ENCODE peak calls at places on chromosomes 1 and 21, in four cellular contexts. N is GM12878, R is SK-N-SH, C is H1. Y is an unnamed sample.

GRCh38 chr1:161718559-161719324 is 2.6 kb upstream of the FCRLB start:
- DNase-seq in N (no peak), R (no peak), C (no peak), Y (no peak)

GRCh38 chr1:180920193-180920592 is 7.5 kb downstream of the KIAA1614 start:
- DNase-seq in R (no peak), C (no peak), N (no peak), Y (no peak)

GRCh38 chr1:223201967-223202366 is 58.9 kb upstream of the TLR5 start:
- DNase-seq in N (no peak), C (no peak), R (no peak), Y (no peak)

GRCh38 chr1:188062456-188062855 is 1233.7 kb downstream of the PLA2G4A start:
- DNase-seq in R (no peak), N (no peak), C (no peak), Y (no peak)

GRCh38 chr1:239418241-239418640 is 31.9 kb downstream of the CHRM3 start:
- DNase-seq in R (no peak), C (no peak), N (no peak), Y (no peak)

GRCh38 chr21:44489962-44490361 is 34.7 kb downstream of the LRRC3 start:
- DNase-seq in N (no peak), R (no peak), C (no peak), Y (no peak)

GRCh38 chr1:112878321-112878720 is 77.7 kb downstream of the SLC16A1 start:
- DNase-seq in R (no peak), N (no peak), C (no peak), Y (no peak)

GRCh38 chr1:228100822-228101613 is 2.1 kb downstream of the C1orf35 start:
- DNase-seq in N (no peak), C (no peak), R (peak; percentile 11), Y (no peak)

GRCh38 chr1:200006711-200007110 is 20.8 kb upstream of the NR5A2 start:
- DNase-seq in N (no peak), R (no peak), C (no peak), Y (no peak)

GRCh38 chr21:33539612-33540011 is 2.3 kb downstream of the GART start:
- DNase-seq in C (no peak), R (no peak), N (no peak), Y (no peak)

GRCh38 chr1:172002725-172003345 is 161.5 kb downstream of the DNM3 start:
- DNase-seq in C (no peak), N (peak; percentile 28), R (peak; percentile 20), Y (peak; percentile 37)

GRCh38 chr1:15820478-15820877 is 13.0 kb upstream of the UQCRHL start:
- DNase-seq in N (no peak), C (no peak), R (no peak), Y (no peak)

GRCh38 chr1:183992424-183992823 is 45.1 kb downstream of the COLGALT2 start:
- DNase-seq in R (no peak), C (no peak), N (no peak), Y (no peak)

GRCh38 chr1:7521803-7522202 is 249.3 kb upstream of the VAMP3 start:
- DNase-seq in C (no peak), N (no peak), R (no peak), Y (no peak)

GRCh38 chr21:44757731-44758130 is 43.9 kb downstream of the UBE2G2 start:
- DNase-seq in R (no peak), C (no peak), N (no peak), Y (no peak)

GRCh38 chr1:229756666-229757065 is 130.6 kb downstream of the URB2 start:
- DNase-seq in N (no peak), R (no peak), C (no peak), Y (no peak)

GRCh38 chr1:184152502-184152901 is 101.0 kb downstream of the TSEN15 start:
- DNase-seq in R (no peak), N (no peak), C (no peak), Y (no peak)

GRCh38 chr1:35708179-35708891 is 10.3 kb downstream of the C1orf216 start:
- DNase-seq in C (no peak), N (no peak), R (peak; percentile 83), Y (no peak)

GRCh38 chr1:209884665-209885117 is 53.3 kb upstream of the SYT14 start:
- DNase-seq in C (no peak), N (peak; percentile 11), R (no peak), Y (peak; percentile 16)

GRCh38 chr1:231844986-231845502 is 218.5 kb downstream of the DISC1 start:
- DNase-seq in C (no peak), R (no peak), N (no peak), Y (no peak)

GRCh38 chr1:185526318-185527307 is 207.6 kb upstream of the HMCN1 start:
- DNase-seq in R (no peak), N (peak; percentile 27), C (no peak), Y (no peak)

GRCh38 chr21:25639922-25640670 is 1.0 kb downstream of the JAM2 start:
- DNase-seq in R (peak; percentile 73), C (no peak), N (no peak), Y (no peak)

GRCh38 chr1:222546548-222547259 is 1.2 kb downstream of the HHIPL2 start:
- DNase-seq in R (peak; percentile 66), C (no peak), N (no peak), Y (peak; percentile 29)

GRCh38 chr1:51304360-51304759 is 26.0 kb downstream of the TTC39A start:
- DNase-seq in R (no peak), C (no peak), N (no peak), Y (no peak)

GRCh38 chr1:93722081-93723031 is 40.7 kb upstream of the BCAR3 start:
- DNase-seq in C (no peak), N (no peak), R (peak; percentile 50), Y (no peak)

GRCh38 chr1:22376546-22376945 is 75.1 kb upstream of the ZBTB40 start:
- DNase-seq in R (no peak), C (no peak), N (no peak), Y (no peak)

GRCh38 chr1:22376976-22377375 is 74.7 kb upstream of the ZBTB40 start:
- DNase-seq in C (no peak), N (no peak), R (no peak), Y (no peak)

GRCh38 chr1:22383526-22384291 is 67.9 kb upstream of the ZBTB40 start:
- DNase-seq in C (no peak), N (no peak), R (no peak), Y (no peak)

GRCh38 chr1:22379566-22379965 is 72.1 kb upstream of the ZBTB40 start:
- DNase-seq in N (no peak), C (no peak), R (peak; percentile 69), Y (no peak)

GRCh38 chr1:22380024-22380785 is 71.4 kb upstream of the ZBTB40 start:
- DNase-seq in C (peak; percentile 15), N (no peak), R (no peak), Y (no peak)
- TF ChIP-seq TCF12 in C (no peak), N (no peak), R (no peak), Y (no peak)

GRCh38 chr1:177568702-177569101 is 397.9 kb downstream of the BRINP2 start:
- DNase-seq in R (no peak), C (no peak), N (no peak), Y (no peak)

GRCh38 chr1:177571076-177571475 is 398.8 kb downstream of the SEC16B start:
- DNase-seq in C (no peak), R (no peak), N (no peak), Y (no peak)

GRCh38 chr1:177567393-177567792 is 396.6 kb downstream of the BRINP2 start:
- DNase-seq in N (no peak), C (no peak), R (no peak), Y (peak; percentile 2)

GRCh38 chr1:177571485-177572076 is 398.3 kb downstream of the SEC16B start:
- DNase-seq in C (no peak), R (no peak), N (no peak), Y (peak; percentile 85)

DNA sequence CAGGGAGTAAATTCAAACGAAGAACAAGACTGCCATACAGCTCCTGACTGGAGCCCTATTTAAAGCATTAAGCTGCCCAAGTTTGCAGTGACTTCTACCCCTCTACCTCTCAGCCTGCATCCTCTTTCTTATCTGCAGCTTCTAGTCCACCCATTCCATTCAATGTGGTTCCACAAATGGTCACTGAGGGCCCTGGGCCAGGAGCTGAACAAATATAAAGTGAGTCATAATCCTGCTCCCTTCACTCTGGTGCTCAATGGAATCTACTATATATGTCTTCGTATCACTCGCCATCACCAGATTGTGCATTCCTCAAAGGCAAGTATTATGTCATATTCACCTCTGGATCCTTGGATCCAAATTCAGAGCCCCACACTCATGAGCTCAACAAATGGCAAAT is 398.7 kb downstream of the BRINP2 start:
- DNase-seq in R (no peak), N (no peak), C (no peak), Y (no peak)
- TF ChIP-seq TCF12 in R (no peak), N (no peak), C (no peak), Y (no peak)

DNA sequence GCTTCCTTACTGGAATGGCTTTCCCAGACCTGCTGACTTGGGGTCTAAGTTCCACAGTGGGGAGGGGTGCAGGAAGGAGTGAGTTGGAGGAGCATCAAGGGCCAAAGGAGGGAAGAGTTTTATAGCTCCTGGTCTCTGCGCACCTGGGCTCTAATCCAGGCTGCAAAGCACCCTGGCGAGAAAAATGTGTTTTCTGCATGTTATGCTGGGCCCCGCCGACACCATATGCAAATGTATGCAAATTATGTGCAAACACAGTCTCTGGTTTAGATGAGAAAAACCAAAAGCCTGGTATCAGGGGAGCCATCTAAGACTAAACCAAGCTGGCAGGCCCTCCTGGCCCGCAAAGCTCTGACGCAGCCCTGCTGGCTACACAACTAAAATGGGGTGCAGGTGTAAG is 95.0 kb downstream of the VWA5B1 start:
- DNase-seq in N (no peak), R (no peak), C (no peak), Y (no peak)
- TF ChIP-seq TCF12 in N (no peak), R (no peak), C (no peak), Y (no peak)

GRCh38 chr1:24540906-24541710 is 14.8 kb upstream of the NCMAP start:
- DNase-seq in N (no peak), R (no peak), C (no peak), Y (peak; percentile 91)

GRCh38 chr1:24540051-24540905 is 15.6 kb upstream of the NCMAP start:
- DNase-seq in C (no peak), N (no peak), R (no peak), Y (no peak)

GRCh38 chr1:24535778-24536177 is 20.1 kb upstream of the NCMAP start:
- DNase-seq in N (no peak), C (no peak), R (no peak), Y (no peak)

GRCh38 chr1:24535021-24535424 is 20.9 kb upstream of the NCMAP start:
- DNase-seq in N (no peak), C (no peak), R (no peak), Y (no peak)

DNA sequence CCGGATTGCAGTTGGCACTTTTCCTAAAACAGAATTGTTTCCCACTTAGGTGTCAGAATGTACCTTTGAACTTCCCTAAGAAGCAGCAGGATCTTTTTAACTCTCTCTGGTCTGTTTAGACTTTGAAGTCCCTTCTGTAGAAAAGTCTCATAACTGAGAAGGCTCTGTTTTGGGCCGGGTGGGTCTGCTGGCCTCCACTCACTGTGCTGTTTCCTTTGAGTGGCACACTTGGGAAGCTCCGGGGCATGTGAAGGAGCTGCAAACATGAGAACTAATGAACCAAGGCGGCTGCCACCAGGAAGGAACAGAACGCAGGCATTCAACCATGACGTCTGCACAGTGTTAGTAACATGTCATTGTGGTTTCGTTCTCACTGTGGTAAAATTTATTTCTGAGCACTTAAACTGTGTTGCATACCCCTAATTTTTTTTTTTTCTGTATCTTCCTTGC is 19.5 kb upstream of the NCMAP start:
- DNase-seq in R (peak; percentile 23), C (no peak), N (peak; percentile 82), Y (peak; percentile 35)
- TF ChIP-seq TCF12 in R (no peak), C (no peak), N (no peak), Y (no peak)

DNA sequence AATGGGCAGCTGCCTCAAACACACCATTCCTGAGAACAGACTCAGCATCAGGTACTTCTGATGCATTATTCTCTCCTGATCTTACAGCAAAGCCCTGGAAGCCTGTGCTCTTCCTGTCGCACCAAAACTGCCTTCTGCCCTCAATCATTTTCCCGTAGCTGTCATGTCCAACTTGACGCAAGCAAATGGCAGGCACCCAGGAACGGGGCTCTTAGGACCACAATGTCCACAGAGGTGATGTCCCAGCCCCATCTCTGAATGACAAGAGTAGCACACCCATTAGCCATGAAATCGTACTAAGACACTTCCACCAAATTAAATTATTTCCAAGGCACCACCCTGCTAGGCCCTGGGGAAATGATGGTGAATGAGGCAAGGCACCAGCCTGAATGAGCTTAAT is 47.1 kb downstream of the PTPN14 start:
- DNase-seq in N (no peak), R (no peak), C (no peak), Y (no peak)
- TF ChIP-seq TCF12 in N (no peak), R (no peak), C (no peak), Y (no peak)